ENCODE peak calls at places on chromosome 22, in nine cellular contexts. Z is renal cortical epithelial cell; T is hepatic stellate cell; P is dorsolateral prefrontal cortex; V is NCI-H1092 treated with DMSO at 0.1 percent for 48 hours; M is activated CD4-positive, alpha-beta T cell treated with anti-CD3 and anti-CD28 coated beads for 24 hours; U is GM13976; I is OCI-LY7; H is activated CD8-positive, alpha-beta memory T cell treated with anti-CD3 and anti-CD28 coated beads for 1 hour. E is an unnamed sample.

GRCh38 chr22:42172385-42173172 is 42.0 kb upstream of the CYP2D6 start:
- DNase-seq in Z (no peak), T (no peak), P (no peak), V (no peak), M (no peak), U (no peak), I (peak; percentile 54), H (no peak), E (no peak)

GRCh38 chr22:36858966-36859365 is 1.8 kb upstream of the NCF4 start:
- DNase-seq in Z (no peak), T (no peak), P (no peak), V (no peak), M (no peak), U (no peak), I (peak; percentile 64), H (no peak), E (no peak)

GRCh38 chr22:50670513-50670912 is 2.1 kb upstream of the SHANK3 start:
- DNase-seq in Z (no peak), T (no peak), P (no peak), V (no peak), M (no peak), U (no peak), I (no peak), H (no peak), E (no peak)

GRCh38 chr22:38165929-38166593 is 15.6 kb downstream of the PLA2G6 start:
- DNase-seq in Z (no peak), T (no peak), P (no peak), V (no peak), M (no peak), U (no peak), I (no peak), H (no peak), E (no peak)

GRCh38 chr22:27408068-27408467 is 393.5 kb downstream of the MN1 start:
- DNase-seq in Z (no peak), T (no peak), P (no peak), V (no peak), M (no peak), U (no peak), I (no peak), H (no peak), E (no peak)

GRCh38 chr22:26404851-26405357 is 24.2 kb upstream of the ASPHD2 start:
- DNase-seq in Z (no peak), T (no peak), P (no peak), V (no peak), M (no peak), U (no peak), I (peak; percentile 25), H (no peak), E (no peak)

GRCh38 chr22:39994566-39995345 is at the start of gene FAM83F:
- DNase-seq in Z (no peak), T (no peak), P (no peak), V (no peak), M (no peak), U (peak; percentile 77), I (no peak), H (no peak), E (peak; percentile 73)

GRCh38 chr22:17106161-17106784 is 14.9 kb downstream of the TMEM121B start:
- DNase-seq in Z (no peak), T (no peak), P (no peak), V (no peak), M (no peak), U (peak; percentile 33), I (no peak), H (no peak), E (no peak)

GRCh38 chr22:39405346-39406085 is 5.9 kb downstream of the TAB1 start:
- DNase-seq in Z (no peak), T (peak; percentile 74), P (peak; percentile 88), V (no peak), M (no peak), U (no peak), I (no peak), H (no peak), E (no peak)

GRCh38 chr22:29715240-29715639 is 4.6 kb upstream of the CABP7 start:
- DNase-seq in Z (no peak), T (no peak), P (no peak), V (no peak), M (no peak), U (no peak), I (no peak), H (no peak), E (peak; percentile 62)

GRCh38 chr22:24432059-24432853 is 4.9 kb downstream of the ADORA2A start:
- DNase-seq in Z (peak; percentile 36), T (peak; percentile 64), P (peak; percentile 59), V (peak; percentile 67), M (no peak), U (no peak), I (peak; percentile 72), H (no peak), E (no peak)

E was measured in NCI-H146.